ENCODE peak calls at places on chromosomes 6 and 20, in four cellular contexts. Y is SK-N-SH, U is stomach, I is A549. O is an unnamed sample.

GRCh38 chr20:5569021-5569420 is 181.2 kb upstream of the SHLD1 start:
- DNase-seq in I (peak; percentile 75), Y (peak; percentile 52), U (no peak), O (no peak)

GRCh38 chr20:32917191-32917950 is 58.6 kb downstream of the EFCAB8 start:
- DNase-seq in Y (no peak), I (no peak), U (peak; percentile 13), O (no peak)

GRCh38 chr20:973785-974194 is 28.3 kb downstream of the RSPO4 start:
- DNase-seq in I (peak; percentile 60), U (no peak), Y (peak; percentile 55), O (no peak)

GRCh38 chr20:11459090-11459877 is 458.4 kb upstream of the BTBD3 start:
- DNase-seq in Y (no peak), U (no peak), I (no peak), O (no peak)

GRCh38 chr20:17228624-17229061 is 1.8 kb downstream of the PCSK2 start:
- DNase-seq in I (no peak), Y (peak; percentile 1), U (no peak), O (no peak)

GRCh38 chr20:41279546-41280225 is 37.8 kb downstream of the ZHX3 start:
- DNase-seq in Y (no peak), U (no peak), I (no peak), O (no peak)

GRCh38 chr20:9081423-9081966 is 12.6 kb downstream of the PLCB4 start:
- DNase-seq in Y (no peak), U (no peak), I (no peak), O (no peak)

GRCh38 chr6:11921017-11921438 is 91.1 kb upstream of the HIVEP1 start:
- DNase-seq in I (peak; percentile 77), Y (no peak), U (peak; percentile 42), O (peak; percentile 34)

GRCh38 chr6:44549516-44549915 is 162.0 kb downstream of the CDC5L start:
- DNase-seq in I (no peak), Y (no peak), U (no peak), O (no peak)

GRCh38 chr6:138485005-138485545 is 14.2 kb downstream of the NHSL1 start:
- DNase-seq in I (no peak), U (no peak), Y (no peak), O (no peak)

GRCh38 chr6:39568896-39569295 is 156.3 kb downstream of the KIF6 start:
- DNase-seq in Y (no peak), U (no peak), I (no peak), O (no peak)

GRCh38 chr6:16872543-16873230 is 111.4 kb upstream of the ATXN1 start:
- DNase-seq in U (no peak), I (no peak), Y (peak; percentile 35), O (no peak)

GRCh38 chr20:33846291-33846916 is 35.3 kb downstream of the CHMP4B start:
- DNase-seq in U (no peak), I (no peak), Y (no peak), O (no peak)

GRCh38 chr20:61436268-61436667 is 184.2 kb downstream of the CDH4 start:
- DNase-seq in I (no peak), U (no peak), Y (no peak), O (no peak)

GRCh38 chr20:58850693-58851174 is at the start of gene GNAS-AS1:
- DNase-seq in U (peak; percentile 47), Y (peak; percentile 95), I (no peak), O (peak; percentile 64)

GRCh38 chr6:161033667-161034066 is 42.1 kb downstream of the MAP3K4 start:
- DNase-seq in I (no peak), U (no peak), Y (no peak), O (no peak)

DNA sequence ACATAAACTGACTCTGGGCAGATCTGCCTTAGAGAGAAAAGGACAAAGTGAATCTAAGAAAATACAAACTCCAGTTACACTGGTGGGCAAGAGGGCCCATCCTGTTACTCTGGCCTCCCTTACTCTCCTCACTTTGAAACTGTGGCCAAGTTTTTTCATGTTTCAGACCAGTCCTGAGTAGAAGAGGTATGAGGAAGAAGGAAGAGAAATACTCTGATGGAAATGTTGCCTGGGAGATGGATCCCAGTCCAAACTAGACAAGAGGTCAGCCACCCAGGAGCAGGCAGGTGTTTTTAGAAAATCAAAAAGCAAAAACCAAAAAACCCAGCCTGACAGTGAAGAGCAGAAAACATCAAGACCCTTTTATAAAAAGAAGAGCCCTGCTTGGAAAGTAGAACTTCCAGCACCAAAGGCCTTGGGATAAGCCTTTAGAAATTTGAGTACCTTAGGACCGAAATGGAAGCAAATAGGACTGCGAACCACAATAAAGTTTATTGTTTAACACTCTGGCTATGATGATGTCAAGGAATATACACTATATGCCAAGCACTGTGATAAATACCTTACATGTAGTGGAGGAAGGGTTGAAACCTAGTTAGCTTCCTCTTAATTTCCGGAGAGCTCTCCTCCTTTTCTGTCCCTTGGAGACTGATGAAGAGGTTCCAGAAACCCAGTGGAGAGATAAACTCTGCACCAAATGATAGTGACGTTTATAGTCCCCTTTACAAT is 123.1 kb downstream of the KLHL32 start:
- DNase-seq in I (no peak), Y (no peak), U (no peak), O (no peak)
- H3K27ac ChIP-seq in I (no peak overlapping the region), Y (no peak overlapping the region), U (no peak overlapping the region), O (peak overlapping the region; percentile 81)

GRCh38 chr20:53940883-53941546 is 129.4 kb downstream of the BCAS1 start:
- DNase-seq in Y (no peak), U (no peak), I (peak; percentile 81), O (no peak)
- H3K4me3 ChIP-seq in Y (no peak overlapping the region), U (no peak overlapping the region), I (peak overlapping the region; percentile 9), O (no peak overlapping the region)

DNA sequence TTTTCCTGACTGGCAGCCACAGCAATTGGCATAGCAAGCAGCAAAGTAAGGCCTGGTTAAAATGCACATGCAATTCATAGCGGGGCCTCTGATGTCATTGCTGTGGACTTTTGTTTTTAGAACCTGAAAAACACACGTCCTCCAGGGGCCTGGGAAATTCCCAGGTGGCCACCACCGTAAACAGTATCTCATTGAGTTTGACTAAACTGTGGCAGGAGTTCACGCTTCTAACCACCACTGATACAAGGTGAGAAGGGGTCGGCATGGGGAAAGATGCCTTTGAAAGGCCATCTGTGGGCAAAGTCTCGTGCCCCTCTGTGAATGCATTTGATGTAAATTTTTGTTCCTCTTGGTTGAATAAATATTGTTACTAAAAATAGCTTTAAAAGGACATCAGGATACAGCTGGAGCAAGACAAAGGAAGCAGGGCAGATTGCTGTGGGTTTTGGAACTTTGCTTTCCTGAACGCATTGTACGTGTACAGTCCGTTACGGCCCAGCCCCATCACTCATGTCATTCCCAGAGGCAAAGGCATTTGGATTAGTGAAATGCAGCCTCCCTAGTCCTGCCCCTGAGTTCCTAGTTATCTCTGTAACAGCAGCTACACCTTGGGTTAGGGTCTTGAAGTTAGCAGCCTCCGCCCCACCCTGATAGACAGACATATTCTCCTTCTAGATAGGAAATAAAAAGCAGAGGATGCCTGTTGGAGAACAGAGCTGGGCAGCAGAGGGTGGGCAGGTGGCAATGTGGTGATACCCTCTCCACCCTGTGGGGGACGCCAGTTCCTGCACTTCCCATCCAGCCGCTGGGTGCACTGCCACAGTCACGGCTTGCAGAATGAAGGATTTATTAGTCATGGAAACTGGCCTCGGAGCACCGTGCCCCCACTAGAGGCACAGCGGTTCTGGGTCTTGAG is 80.3 kb downstream of the ZDHHC14 start:
- DNase-seq in U (no peak), I (no peak), Y (no peak), O (no peak)
- TF ChIP-seq EP300 in U (no peak), I (no peak), Y (no peak), O (no peak)

GRCh38 chr6:56380476-56380875 is 133.1 kb upstream of the COL21A1 start:
- DNase-seq in I (no peak), U (no peak), Y (no peak), O (no peak)

GRCh38 chr6:56385981-56386593 is 138.7 kb upstream of the COL21A1 start:
- DNase-seq in Y (no peak), U (no peak), I (no peak), O (no peak)

GRCh38 chr6:56378966-56379608 is 131.7 kb upstream of the COL21A1 start:
- DNase-seq in Y (no peak), U (no peak), I (no peak), O (no peak)

GRCh38 chr6:56381852-56382251 is 134.5 kb upstream of the COL21A1 start:
- DNase-seq in I (no peak), Y (no peak), U (no peak), O (no peak)

GRCh38 chr6:56382416-56382940 is 135.1 kb upstream of the COL21A1 start:
- DNase-seq in I (no peak), U (no peak), Y (no peak), O (no peak)
- H3K27ac ChIP-seq in I (no peak overlapping the region), U (no peak overlapping the region), Y (no peak overlapping the region), O (no peak overlapping the region)